ENCODE peak calls at places on chromosomes 6 and 20, in eight cellular contexts. D is psoas muscle, H is hypothalamus, G is left ventricle myocardium superior, S is endodermal cell, Z is GM04503, A is GM23248, M is ovary. Q is an unnamed sample.

GRCh38 chr6:136774228-136775041 is 17.8 kb downstream of the MAP3K5 start:
- DNase-seq in D (no peak), H (no peak), G (no peak), S (no peak), Z (peak; percentile 47), A (peak; percentile 79), M (no peak), Q (peak; percentile 49)

GRCh38 chr20:25139061-25139705 is 56.3 kb upstream of the ENTPD6 start:
- DNase-seq in D (no peak), H (no peak), G (no peak), S (peak; percentile 58), Z (no peak), A (no peak), M (no peak), Q (no peak)

GRCh38 chr6:159169193-159169555 is at the start of gene FNDC1:
- DNase-seq in D (peak; percentile 55), H (no peak), G (peak; percentile 80), S (peak; percentile 86), Z (no peak), A (peak; percentile 67), M (peak; percentile 57), Q (no peak)

GRCh38 chr6:8182209-8182845 is 80.0 kb upstream of the EEF1E1 start:
- DNase-seq in D (no peak), H (no peak), G (no peak), S (no peak), Z (peak; percentile 34), A (peak; percentile 75), M (peak; percentile 21), Q (no peak)

GRCh38 chr6:155041781-155042279 is 46.7 kb downstream of the TIAM2 start:
- DNase-seq in D (no peak), H (no peak), G (peak; percentile 37), S (no peak), Z (no peak), A (no peak), M (no peak), Q (no peak)

GRCh38 chr20:21137078-21137477 is 11.2 kb downstream of the KIZ start:
- DNase-seq in D (no peak), H (no peak), G (no peak), S (no peak), Z (no peak), A (no peak), M (no peak), Q (no peak)

GRCh38 chr6:3808189-3808588 is 41.0 kb upstream of the FAM50B start:
- DNase-seq in D (no peak), H (no peak), G (no peak), S (no peak), Z (no peak), A (peak; percentile 60), M (no peak), Q (no peak)

GRCh38 chr6:90263653-90264052 is 33.0 kb downstream of the BACH2 start:
- DNase-seq in D (no peak), H (no peak), G (no peak), S (no peak), Z (no peak), A (no peak), M (no peak), Q (peak; percentile 28)

GRCh38 chr6:35708585-35708984 is 19.9 kb upstream of the FKBP5 start:
- DNase-seq in D (no peak), H (no peak), G (no peak), S (peak; percentile 1), Z (no peak), A (no peak), M (no peak), Q (no peak)

GRCh38 chr6:167758309-167759023 is 68.2 kb upstream of the AFDN start:
- DNase-seq in D (no peak), H (no peak), G (no peak), S (no peak), Z (no peak), A (no peak), M (no peak), Q (no peak)

GRCh38 chr6:55694148-55694547 is 115.2 kb upstream of the HMGCLL1 start:
- DNase-seq in D (no peak), H (no peak), G (peak; percentile 50), S (peak; percentile 78), Z (no peak), A (peak; percentile 39), M (no peak), Q (peak; percentile 28)

GRCh38 chr20:5131502-5131901 is 4.7 kb downstream of the CDS2 start:
- DNase-seq in D (no peak), H (no peak), G (no peak), S (no peak), Z (no peak), A (no peak), M (no peak), Q (no peak)

GRCh38 chr20:41572010-41572572 is 46.1 kb downstream of the CHD6 start:
- DNase-seq in D (no peak), H (no peak), G (no peak), S (no peak), Z (no peak), A (no peak), M (no peak), Q (no peak)

Q was measured in BJ.